ENCODE peak calls at places on chromosomes 6 and 20, in six cellular contexts. E is CD8-positive, alpha-beta memory T cell; A is AG10803; G is HCT116; Q is A673; V is left ventricle myocardium inferior. L is an unnamed sample.

GRCh38 chr6:105458552-105458951 is 55.7 kb upstream of the PREP start:
- DNase-seq in G (no peak), E (peak), Q (no peak), V (no peak), A (no peak), L (no peak)

GRCh38 chr6:151263967-151264366 is 24.2 kb downstream of the AKAP12 start:
- DNase-seq in G (no peak), Q (no peak), A (peak), V (peak), E (no peak), L (no peak)

GRCh38 chr6:140344149-140344913 is 969.9 kb upstream of the CITED2 start:
- DNase-seq in Q (no peak), V (no peak), A (peak), G (no peak), E (no peak), L (no peak)

GRCh38 chr6:136927313-136927712 is 5.2 kb downstream of the SLC35D3 start:
- DNase-seq in Q (peak), V (no peak), A (no peak), G (peak), E (no peak), L (no peak)

GRCh38 chr20:34216382-34216742 is 24.9 kb upstream of the ASIP start:
- DNase-seq in E (no peak), V (no peak), Q (no peak), G (no peak), A (no peak), L (no peak)

GRCh38 chr6:168035661-168036616 is 38.5 kb downstream of the KIF25 start:
- DNase-seq in G (no peak), A (peak), E (no peak), Q (peak), V (no peak), L (no peak)

GRCh38 chr20:9235518-9235917 is 166.6 kb downstream of the PLCB4 start:
- DNase-seq in E (no peak), V (no peak), A (peak), G (no peak), Q (peak), L (no peak)

GRCh38 chr6:141513830-141514229 is 618.9 kb upstream of the GJE1 start:
- DNase-seq in Q (no peak), E (no peak), G (no peak), V (no peak), A (no peak), L (no peak)

GRCh38 chr6:113936093-113936934 is 34.6 kb downstream of the HDAC2 start:
- DNase-seq in V (no peak), E (peak), A (peak), Q (peak), G (peak), L (peak)

GRCh38 chr20:33964431-33964830 is 29.3 kb upstream of the RALY start:
- DNase-seq in Q (no peak), V (no peak), A (no peak), G (no peak), E (no peak), L (no peak)

GRCh38 chr6:36961441-36962430 is 7.2 kb downstream of the PI16 start:
- DNase-seq in A (no peak), Q (no peak), G (no peak), E (no peak), V (no peak), L (no peak)

GRCh38 chr6:3119040-3119723 is 671 bp downstream of the BPHL start:
- DNase-seq in E (no peak), A (peak), Q (no peak), G (no peak), V (no peak), L (no peak)

DNA sequence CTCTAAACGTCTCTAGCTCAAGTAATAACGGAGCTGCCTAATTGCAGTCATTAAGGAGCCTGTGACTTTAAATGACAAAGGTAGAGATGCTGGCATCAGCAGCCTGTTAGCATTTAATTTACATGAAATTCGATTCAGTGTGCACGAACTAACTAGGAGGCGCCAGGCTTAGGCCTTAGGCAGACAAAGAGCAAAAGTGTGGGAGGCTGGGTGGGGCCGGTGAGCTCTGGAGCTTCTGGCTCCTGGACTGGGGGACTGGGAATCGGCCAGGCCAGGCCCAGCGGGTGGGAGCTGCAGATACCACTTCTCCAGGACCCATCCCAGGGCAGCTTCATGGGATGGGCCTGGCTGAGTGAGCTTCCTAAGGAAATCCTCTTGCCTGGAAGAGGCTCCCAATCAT is 170.0 kb upstream of the AGPAT4 start:
- DNase-seq in Q (peak), E (no peak), G (no peak), A (peak), V (no peak), L (no peak)
- H3K4me3 ChIP-seq in Q (no peak), E (no peak), G (no peak), A (no peak), V (no peak), L (no peak)

DNA sequence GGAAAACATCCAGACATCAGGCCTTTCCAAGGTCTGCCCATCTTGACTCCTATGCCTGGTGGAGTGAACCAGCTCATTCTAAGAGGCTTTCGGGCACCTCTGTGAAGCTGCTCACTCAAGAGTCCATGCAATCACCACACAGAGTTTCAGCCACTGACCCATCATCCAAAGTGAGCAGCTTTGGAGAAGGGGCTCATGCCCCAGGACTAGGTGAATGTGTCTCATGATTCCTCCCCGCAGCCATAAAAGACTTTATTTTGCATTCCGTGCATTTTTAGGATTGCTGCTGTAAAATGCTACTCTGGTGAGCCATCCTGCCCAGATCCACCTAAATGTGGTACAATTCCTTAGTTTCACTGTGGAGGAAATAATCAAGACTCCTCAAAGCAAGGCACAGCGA is 44.5 kb upstream of the EZR start:
- DNase-seq in E (no peak), Q (no peak), A (peak), G (no peak), V (no peak), L (no peak)
- H3K4me3 ChIP-seq in E (no peak), Q (no peak), A (no peak), G (peak), V (no peak), L (no peak)

GRCh38 chr6:54694928-54695532 is 151.5 kb upstream of the FAM83B start:
- DNase-seq in E (no peak), A (no peak), G (no peak), Q (no peak), V (no peak), L (no peak)
- H3K4me3 ChIP-seq in E (no peak), A (no peak), G (no peak), Q (no peak), V (no peak), L (no peak)

GRCh38 chr6:390914-391558 is 516 bp upstream of the IRF4 start:
- DNase-seq in G (no peak), V (no peak), E (peak), A (no peak), Q (peak), L (no peak)
- H3K4me3 ChIP-seq in G (no peak), V (peak), E (peak), A (no peak), Q (peak), L (peak)

L was measured in prostate gland.